ENCODE peak calls at places on chromosomes 5 and 9, in seven cellular contexts. One of them, this sample, is unnamed.

GRCh38 chr9:77440057-77440456 is 208.1 kb downstream of the GNA14 start:
- DNase-seq in GM12878: no peak
- DNase-seq in SK-N-SH: peak
- DNase-seq in A549: no peak
- DNase-seq in HepG2: no peak
- DNase-seq in K562: no peak
- DNase-seq in H1: no peak
- DNase-seq in this sample: peak

GRCh38 chr9:121735065-121735791 is 83.8 kb downstream of the DAB2IP start:
- DNase-seq in A549: peak
- DNase-seq in GM12878: no peak
- DNase-seq in SK-N-SH: no peak
- DNase-seq in HepG2: peak
- DNase-seq in K562: peak
- DNase-seq in H1: peak
- DNase-seq in this sample: peak

GRCh38 chr5:73183491-73183891 is 10.5 kb downstream of the TMEM174 start:
- DNase-seq in H1: no peak
- DNase-seq in K562: no peak
- DNase-seq in A549: no peak
- DNase-seq in SK-N-SH: no peak
- DNase-seq in HepG2: no peak
- DNase-seq in GM12878: no peak
- DNase-seq in this sample: no peak

GRCh38 chr5:124702442-124703024 is 43.9 kb downstream of the ZNF608 start:
- DNase-seq in GM12878: no peak
- DNase-seq in K562: no peak
- DNase-seq in HepG2: no peak
- DNase-seq in SK-N-SH: no peak
- DNase-seq in H1: no peak
- DNase-seq in A549: no peak
- DNase-seq in this sample: no peak

GRCh38 chr5:93497101-93497500 is 83.9 kb downstream of the NR2F1-AS1 start:
- DNase-seq in GM12878: no peak
- DNase-seq in A549: no peak
- DNase-seq in H1: no peak
- DNase-seq in SK-N-SH: no peak
- DNase-seq in HepG2: no peak
- DNase-seq in K562: no peak
- DNase-seq in this sample: peak

GRCh38 chr5:112823656-112824055 is 37.4 kb upstream of the SRP19 start:
- DNase-seq in GM12878: no peak
- DNase-seq in SK-N-SH: no peak
- DNase-seq in H1: no peak
- DNase-seq in A549: no peak
- DNase-seq in K562: no peak
- DNase-seq in HepG2: no peak
- DNase-seq in this sample: no peak

GRCh38 chr5:124343451-124343867 is 403.0 kb downstream of the ZNF608 start:
- DNase-seq in H1: no peak
- DNase-seq in GM12878: no peak
- DNase-seq in SK-N-SH: no peak
- DNase-seq in A549: no peak
- DNase-seq in HepG2: no peak
- DNase-seq in K562: no peak
- DNase-seq in this sample: peak

GRCh38 chr9:23229764-23230434 is 596.1 kb downstream of the ELAVL2 start:
- DNase-seq in HepG2: no peak
- DNase-seq in A549: no peak
- DNase-seq in H1: no peak
- DNase-seq in GM12878: no peak
- DNase-seq in SK-N-SH: no peak
- DNase-seq in K562: no peak
- DNase-seq in this sample: no peak

GRCh38 chr5:5979761-5980570 is 398.4 kb downstream of the MED10 start:
- DNase-seq in H1: no peak
- DNase-seq in HepG2: no peak
- DNase-seq in K562: no peak
- DNase-seq in GM12878: no peak
- DNase-seq in SK-N-SH: no peak
- DNase-seq in A549: no peak
- DNase-seq in this sample: no peak

GRCh38 chr9:22447607-22448305 is 1.1 kb downstream of the DMRTA1 start:
- DNase-seq in SK-N-SH: no peak
- DNase-seq in GM12878: no peak
- DNase-seq in K562: no peak
- DNase-seq in A549: no peak
- DNase-seq in HepG2: no peak
- DNase-seq in H1: no peak
- DNase-seq in this sample: no peak

GRCh38 chr5:32848681-32849080 is 137.6 kb downstream of the NPR3 start:
- DNase-seq in H1: no peak
- DNase-seq in K562: no peak
- DNase-seq in SK-N-SH: no peak
- DNase-seq in GM12878: no peak
- DNase-seq in HepG2: no peak
- DNase-seq in A549: no peak
- DNase-seq in this sample: peak

GRCh38 chr5:128559300-128560297 is 21.6 kb upstream of the FBN2 start:
- DNase-seq in SK-N-SH: no peak
- DNase-seq in HepG2: no peak
- DNase-seq in GM12878: no peak
- DNase-seq in H1: no peak
- DNase-seq in A549: no peak
- DNase-seq in K562: no peak
- DNase-seq in this sample: peak

GRCh38 chr5:117652001-117652639 is 1077.5 kb upstream of the SEMA6A start:
- DNase-seq in HepG2: no peak
- DNase-seq in A549: no peak
- DNase-seq in SK-N-SH: peak
- DNase-seq in H1: no peak
- DNase-seq in GM12878: no peak
- DNase-seq in K562: no peak
- DNase-seq in this sample: peak

GRCh38 chr5:33180900-33181299 is 259.9 kb upstream of the TARS1 start:
- DNase-seq in H1: no peak
- DNase-seq in A549: peak
- DNase-seq in K562: no peak
- DNase-seq in HepG2: no peak
- DNase-seq in GM12878: no peak
- DNase-seq in SK-N-SH: no peak
- DNase-seq in this sample: peak

GRCh38 chr9:77291714-77292113 is 114.4 kb downstream of the VPS13A start:
- DNase-seq in K562: peak
- DNase-seq in SK-N-SH: peak
- DNase-seq in GM12878: no peak
- DNase-seq in HepG2: peak
- DNase-seq in H1: no peak
- DNase-seq in A549: peak
- DNase-seq in this sample: peak

GRCh38 chr5:150605546-150605945 is 34.9 kb upstream of the SYNPO start:
- DNase-seq in K562: no peak
- DNase-seq in GM12878: no peak
- DNase-seq in SK-N-SH: no peak
- DNase-seq in A549: no peak
- DNase-seq in HepG2: peak
- DNase-seq in H1: no peak
- DNase-seq in this sample: no peak

GRCh38 chr5:177973066-177973635 is 22.9 kb downstream of the PROP1 start:
- DNase-seq in HepG2: no peak
- DNase-seq in GM12878: no peak
- DNase-seq in H1: no peak
- DNase-seq in SK-N-SH: no peak
- DNase-seq in K562: no peak
- DNase-seq in A549: no peak
- DNase-seq in this sample: no peak

GRCh38 chr5:130762031-130762430 is 403.0 kb downstream of the HINT1 start:
- DNase-seq in HepG2: no peak
- DNase-seq in K562: no peak
- DNase-seq in A549: no peak
- DNase-seq in GM12878: no peak
- DNase-seq in SK-N-SH: no peak
- DNase-seq in H1: no peak
- DNase-seq in this sample: no peak

DNA sequence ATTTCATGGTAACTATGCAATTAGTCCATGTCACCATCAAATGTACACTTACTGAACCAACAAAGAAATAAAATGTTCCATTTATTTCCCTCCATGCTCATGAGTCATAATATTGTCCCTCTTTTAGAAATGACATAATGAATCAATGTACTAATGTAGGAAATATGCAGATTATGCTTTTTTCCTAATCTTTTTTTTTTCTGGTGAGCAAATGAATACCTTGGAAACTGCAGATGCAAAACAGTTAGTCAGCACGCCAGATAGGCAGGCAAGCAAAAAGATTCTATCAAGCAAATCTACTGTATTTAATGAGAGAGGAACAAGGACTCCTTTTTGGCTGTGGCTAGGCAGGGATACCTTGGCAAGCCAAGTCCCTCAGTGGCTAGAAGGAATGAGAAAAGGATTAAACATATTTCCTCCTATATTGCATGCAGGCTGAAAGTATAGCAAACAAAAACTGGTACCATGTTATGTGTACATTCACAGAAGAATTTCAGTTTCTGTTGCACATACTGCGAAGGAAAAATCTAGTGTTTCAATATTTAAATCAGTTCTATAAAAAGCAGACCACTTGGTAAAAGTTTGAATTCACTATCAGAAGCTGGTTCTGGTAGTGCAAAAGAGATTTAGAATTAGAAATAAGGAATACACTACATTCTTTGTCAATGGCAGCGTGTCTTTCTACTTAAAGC is 605.4 kb downstream of the TLE1 start:
- DNase-seq in SK-N-SH: peak
- DNase-seq in GM12878: no peak
- DNase-seq in A549: no peak
- DNase-seq in K562: no peak
- DNase-seq in HepG2: no peak
- DNase-seq in H1: no peak
- DNase-seq in this sample: peak
- TF ChIP-seq RFX5 in SK-N-SH: no peak
- TF ChIP-seq RFX5 in GM12878: no peak
- TF ChIP-seq RFX5 in A549: no peak
- TF ChIP-seq RFX5 in K562: no peak
- TF ChIP-seq RFX5 in HepG2: no peak
- TF ChIP-seq RFX5 in H1: no peak
- TF ChIP-seq RFX5 in this sample: no peak

DNA sequence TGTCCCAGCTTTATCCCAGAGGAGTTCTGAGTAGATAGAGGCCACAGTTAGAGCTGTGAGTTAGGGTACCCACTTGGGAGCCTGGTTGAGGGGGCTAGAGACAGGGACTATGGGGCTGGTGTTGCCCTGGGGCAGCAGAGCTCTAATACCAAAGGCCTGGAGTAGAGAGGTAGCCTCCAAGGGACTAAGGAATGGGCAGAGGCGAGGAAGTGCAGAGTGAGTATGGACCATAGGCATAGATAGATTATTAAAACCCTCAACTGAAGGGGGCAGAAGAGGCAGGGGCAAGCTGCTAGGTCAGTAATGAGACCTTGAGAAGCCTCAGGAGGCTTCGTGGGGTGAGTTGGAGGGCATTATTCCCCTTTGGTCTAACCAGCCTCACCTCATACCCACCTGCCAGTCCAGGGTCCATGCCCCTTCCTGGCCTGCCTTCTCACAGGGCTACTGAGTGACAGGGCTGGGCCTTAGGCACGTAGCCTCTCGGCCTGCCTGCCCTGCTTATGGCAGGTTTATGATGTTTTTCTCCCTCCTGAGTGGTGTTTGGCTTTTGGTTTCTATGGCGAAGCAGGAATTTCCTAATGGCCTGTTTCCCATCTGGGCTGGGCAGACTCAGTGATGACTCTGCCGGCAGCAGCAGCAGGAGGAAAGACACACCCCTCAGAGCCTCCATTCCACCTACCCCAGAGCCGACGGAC is 8.0 kb downstream of the PDLIM4 start:
- DNase-seq in H1: no peak
- DNase-seq in A549: peak
- DNase-seq in SK-N-SH: peak
- DNase-seq in GM12878: no peak
- DNase-seq in HepG2: peak
- DNase-seq in K562: no peak
- DNase-seq in this sample: peak
- TF ChIP-seq RFX5 in H1: no peak
- TF ChIP-seq RFX5 in A549: no peak
- TF ChIP-seq RFX5 in SK-N-SH: no peak
- TF ChIP-seq RFX5 in GM12878: no peak
- TF ChIP-seq RFX5 in HepG2: no peak
- TF ChIP-seq RFX5 in K562: no peak
- TF ChIP-seq RFX5 in this sample: no peak

GRCh38 chr9:130454096-130454811 is 9.5 kb downstream of the ASS1 start:
- DNase-seq in H1: no peak
- DNase-seq in HepG2: no peak
- DNase-seq in GM12878: no peak
- DNase-seq in A549: no peak
- DNase-seq in SK-N-SH: no peak
- DNase-seq in K562: peak
- DNase-seq in this sample: no peak
- TF ChIP-seq RFX5 in H1: no peak
- TF ChIP-seq RFX5 in HepG2: no peak
- TF ChIP-seq RFX5 in GM12878: no peak
- TF ChIP-seq RFX5 in A549: no peak
- TF ChIP-seq RFX5 in SK-N-SH: no peak
- TF ChIP-seq RFX5 in K562: no peak
- TF ChIP-seq RFX5 in this sample: no peak

GRCh38 chr5:42022383-42022782 is 97.3 kb downstream of the FBXO4 start:
- DNase-seq in GM12878: no peak
- DNase-seq in HepG2: no peak
- DNase-seq in H1: no peak
- DNase-seq in A549: no peak
- DNase-seq in SK-N-SH: no peak
- DNase-seq in K562: no peak
- DNase-seq in this sample: no peak

GRCh38 chr5:42021923-42022322 is 96.8 kb downstream of the FBXO4 start:
- DNase-seq in H1: no peak
- DNase-seq in A549: no peak
- DNase-seq in SK-N-SH: no peak
- DNase-seq in K562: no peak
- DNase-seq in GM12878: no peak
- DNase-seq in HepG2: no peak
- DNase-seq in this sample: no peak

GRCh38 chr5:42021119-42021518 is 96.0 kb downstream of the FBXO4 start:
- DNase-seq in H1: no peak
- DNase-seq in K562: no peak
- DNase-seq in A549: no peak
- DNase-seq in HepG2: no peak
- DNase-seq in SK-N-SH: no peak
- DNase-seq in GM12878: no peak
- DNase-seq in this sample: no peak

DNA sequence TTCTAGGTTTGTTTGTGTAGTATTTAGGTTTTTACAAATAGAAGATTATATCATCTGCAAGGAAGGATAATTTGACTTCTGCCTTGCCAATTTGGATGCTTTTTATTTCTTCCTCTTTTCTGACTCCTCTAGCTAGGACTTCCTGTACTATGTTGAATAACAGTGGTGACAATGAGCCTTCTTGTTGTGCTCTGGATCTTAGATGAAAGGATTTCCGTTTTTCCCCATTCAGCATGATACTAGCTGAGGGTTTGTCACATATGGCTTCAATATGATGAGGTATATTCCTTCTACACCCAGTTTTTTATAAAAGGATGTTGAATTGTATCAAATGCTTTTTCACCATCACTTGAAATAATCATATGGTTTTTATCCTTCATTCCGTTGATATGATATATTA is 101.4 kb downstream of the FBXO4 start:
- DNase-seq in GM12878: no peak
- DNase-seq in H1: no peak
- DNase-seq in SK-N-SH: no peak
- DNase-seq in A549: no peak
- DNase-seq in HepG2: no peak
- DNase-seq in K562: no peak
- DNase-seq in this sample: no peak
- TF ChIP-seq RFX5 in GM12878: no peak
- TF ChIP-seq RFX5 in H1: no peak
- TF ChIP-seq RFX5 in SK-N-SH: no peak
- TF ChIP-seq RFX5 in A549: no peak
- TF ChIP-seq RFX5 in HepG2: no peak
- TF ChIP-seq RFX5 in K562: no peak
- TF ChIP-seq RFX5 in this sample: no peak